ENCODE peak calls at places on chromosomes 12 and 14, in five cellular contexts. X, O, V, R and N are unnamed samples.

GRCh38 chr12:111488271-111488670 is 82.5 kb downstream of the SH2B3 start:
- DNase-seq in X (no peak), O (no peak), V (no peak), R (no peak), N (no peak)

GRCh38 chr12:6982532-6982931 is 11.8 kb downstream of the EMG1 start:
- DNase-seq in X (no peak), O (no peak), V (no peak), R (no peak), N (no peak)

GRCh38 chr12:106601031-106601430 is 18.2 kb downstream of the RFX4 start:
- DNase-seq in X (no peak), O (no peak), V (no peak), R (no peak), N (no peak)

GRCh38 chr14:87967496-87967895 is 25.5 kb downstream of the GALC start:
- DNase-seq in X (no peak), O (no peak), V (no peak), R (no peak), N (no peak)

GRCh38 chr12:108570743-108571603 is 8.6 kb downstream of the ISCU start:
- DNase-seq in X (no peak), O (no peak), V (no peak), R (no peak), N (no peak)

GRCh38 chr12:44848771-44849085 is 27.4 kb downstream of the NELL2 start:
- DNase-seq in X (no peak), O (peak; percentile 24), V (peak; percentile 36), R (no peak), N (no peak)

GRCh38 chr12:55729592-55730446 is 1.0 kb upstream of the CD63 start:
- DNase-seq in X (peak; percentile 89), O (peak; percentile 86), V (peak; percentile 72), R (peak; percentile 72), N (peak; percentile 54)

GRCh38 chr12:99059824-99060526 is 414.9 kb downstream of the APAF1 start:
- DNase-seq in X (no peak), O (no peak), V (no peak), R (no peak), N (no peak)

GRCh38 chr14:99910337-99911268 is 117.4 kb downstream of the EML1 start:
- DNase-seq in X (no peak), O (no peak), V (no peak), R (no peak), N (no peak)